ENCODE peak calls at places on chromosomes 5 and 9, in ten cellular contexts. I is ovary, V is K562, X is GM12878, B is suprapubic skin, N is tibial nerve, D is sigmoid colon, P is transverse colon, Z is upper lobe of left lung, W is HepG2. J is an unnamed sample.

GRCh38 chr5:150584561-150585335 is 55.7 kb upstream of the SYNPO start:
- DNase-seq in I (no peak), V (no peak), X (no peak), B (no peak), N (no peak), D (peak; percentile 41), P (peak; percentile 73), Z (no peak), W (no peak), J (no peak)

GRCh38 chr5:154840435-154841272 is 9.7 kb downstream of the FAXDC2 start:
- DNase-seq in I (no peak), V (peak; percentile 89), X (no peak), B (no peak), N (no peak), D (peak; percentile 20), P (no peak), Z (no peak), W (no peak), J (no peak)

GRCh38 chr9:136291306-136292025 is 12.4 kb downstream of the CCDC187 start:
- DNase-seq in I (no peak), V (no peak), X (no peak), B (no peak), N (no peak), D (no peak), P (no peak), Z (peak; percentile 57), W (no peak), J (no peak)

GRCh38 chr5:168822745-168823281 is 243.6 kb upstream of the PANK3 start:
- DNase-seq in I (no peak), V (no peak), X (peak; percentile 4), B (no peak), N (peak; percentile 10), D (no peak), P (no peak), Z (no peak), W (no peak), J (no peak)

GRCh38 chr5:14745753-14746152 is 81.2 kb downstream of the OTULIN start:
- DNase-seq in I (no peak), V (no peak), X (no peak), B (no peak), N (no peak), D (no peak), P (no peak), Z (peak; percentile 27), W (no peak), J (no peak)

GRCh38 chr5:160477266-160477970 is 55.8 kb downstream of the PTTG1 start:
- DNase-seq in I (no peak), V (no peak), X (no peak), B (no peak), N (no peak), D (no peak), P (no peak), Z (no peak), W (peak; percentile 83), J (no peak)

GRCh38 chr5:113505181-113505580 is 8.3 kb upstream of the YTHDC2 start:
- DNase-seq in I (no peak), V (no peak), X (no peak), B (no peak), N (no peak), D (no peak), P (no peak), Z (no peak), W (peak; percentile 25), J (no peak)

GRCh38 chr9:136255166-136255538 is 9.5 kb upstream of the QSOX2 start:
- DNase-seq in I (peak; percentile 73), V (peak; percentile 59), X (no peak), B (no peak), N (no peak), D (no peak), P (no peak), Z (peak; percentile 42), W (peak; percentile 27), J (no peak)

GRCh38 chr9:2085719-2086515 is 70.8 kb downstream of the SMARCA2 start:
- DNase-seq in I (no peak), V (no peak), X (no peak), B (no peak), N (no peak), D (no peak), P (no peak), Z (no peak), W (no peak), J (no peak)

GRCh38 chr9:13805566-13805965 is 508.4 kb downstream of the NFIB start:
- DNase-seq in I (no peak), V (no peak), X (no peak), B (no peak), N (no peak), D (no peak), P (no peak), Z (no peak), W (no peak), J (peak; percentile 21)

GRCh38 chr5:140243855-140244254 is 59.0 kb downstream of the PFDN1 start:
- DNase-seq in I (peak; percentile 46), V (no peak), X (no peak), B (no peak), N (no peak), D (peak; percentile 70), P (no peak), Z (no peak), W (no peak), J (no peak)
- TF ChIP-seq EP300 in I (no peak), V (no peak), X (no peak), B (no peak), N (no peak), D (no peak), P (no peak), Z (no peak), W (no peak), J (no peak)

GRCh38 chr5:54133917-54134316 is 176.5 kb downstream of the ARL15 start:
- DNase-seq in I (no peak), V (no peak), X (no peak), B (no peak), N (no peak), D (no peak), P (no peak), Z (no peak), W (no peak), J (no peak)
- H3K27me3 ChIP-seq in I (no peaks in the 10 kb centered on the region), V (no peaks in the 10 kb centered on the region), X (no peaks in the 10 kb centered on the region), B (no peaks in the 10 kb centered on the region), N (no peaks in the 10 kb centered on the region), D (no peaks in the 10 kb centered on the region), P (no peaks in the 10 kb centered on the region), Z (no peaks in the 10 kb centered on the region), W (no peaks in the 10 kb centered on the region), J (no peaks in the 10 kb centered on the region)

GRCh38 chr5:96661101-96661840 is 905 bp upstream of the CAST start:
- DNase-seq in I (no peak), V (no peak), X (peak; percentile 26), B (no peak), N (peak; percentile 19), D (peak; percentile 70), P (peak; percentile 39), Z (no peak), W (no peak), J (no peak)

GRCh38 chr5:96661841-96662724 is at the start of gene CAST:
- DNase-seq in I (peak; percentile 88), V (peak; percentile 66), X (peak; percentile 73), B (peak; percentile 98), N (peak; percentile 89), D (peak; percentile 98), P (peak; percentile 92), Z (peak; percentile 96), W (peak; percentile 84), J (peak; percentile 98)

GRCh38 chr5:96663608-96664007 is 1.4 kb downstream of the CAST start:
- DNase-seq in I (no peak), V (no peak), X (no peak), B (no peak), N (no peak), D (no peak), P (no peak), Z (no peak), W (no peak), J (no peak)

GRCh38 chr5:96664669-96665068 is 2.5 kb downstream of the CAST start:
- DNase-seq in I (no peak), V (no peak), X (no peak), B (no peak), N (no peak), D (no peak), P (no peak), Z (no peak), W (peak; percentile 22), J (no peak)

GRCh38 chr5:96662725-96663513 is 743 bp downstream of the CAST start:
- DNase-seq in I (peak; percentile 96), V (no peak), X (peak; percentile 50), B (peak; percentile 96), N (peak; percentile 88), D (peak; percentile 97), P (peak; percentile 97), Z (peak; percentile 99), W (peak; percentile 69), J (peak; percentile 98)
- TF ChIP-seq POLR2A in I (peak; percentile 61), V (no peak), X (peak; percentile 71), B (no peak), N (peak; percentile 79), D (peak; percentile 65), P (peak; percentile 92), Z (peak; percentile 45), W (peak; percentile 27), J (peak; percentile 65)

GRCh38 chr5:167250996-167251395 is 1040.4 kb upstream of the WWC1 start:
- DNase-seq in I (no peak), V (no peak), X (no peak), B (no peak), N (no peak), D (no peak), P (no peak), Z (no peak), W (no peak), J (no peak)
- TF ChIP-seq EP300 in I (no peak), V (no peak), X (no peak), B (no peak), N (no peak), D (no peak), P (no peak), Z (no peak), W (no peak), J (no peak)

DNA sequence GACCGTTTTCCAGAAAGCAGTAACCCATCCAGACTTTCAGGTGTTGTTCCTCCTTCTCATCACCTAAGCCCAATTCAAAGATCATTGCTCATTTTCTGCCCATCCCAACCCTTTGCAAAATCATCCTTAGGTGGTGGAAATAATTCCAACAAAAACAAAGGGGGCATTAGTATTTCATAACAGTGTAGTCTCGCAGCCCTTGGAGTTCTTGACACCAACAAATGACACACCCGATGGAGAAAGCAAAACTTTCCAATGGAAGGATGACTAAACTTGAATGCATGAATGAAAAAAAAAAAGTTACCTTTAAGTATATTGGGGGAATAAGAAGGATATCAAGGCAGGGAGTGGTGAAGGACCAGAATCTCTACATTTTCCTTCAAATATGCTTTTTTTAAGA is 117.0 kb downstream of the PAPPA start:
- DNase-seq in I (no peak), V (no peak), X (no peak), B (no peak), N (no peak), D (no peak), P (no peak), Z (no peak), W (no peak), J (no peak)
- H3K27me3 ChIP-seq in I (no peaks in the 10 kb centered on the region), V (no peaks in the 10 kb centered on the region), X (no peaks in the 10 kb centered on the region), B (no peaks in the 10 kb centered on the region), N (no peaks in the 10 kb centered on the region), D (no peaks in the 10 kb centered on the region), P (no peaks in the 10 kb centered on the region), Z (no peaks in the 10 kb centered on the region), W (no peaks in the 10 kb centered on the region), J (no peaks in the 10 kb centered on the region)

J was measured in esophagus muscularis mucosa.